ENCODE peak calls at places on chromosomes 2 and 18, in ten cellular contexts. One of them, this sample, is unnamed.

GRCh38 chr18:48641981-48642380 is 103.2 kb downstream of the CTIF start:
- DNase-seq in OCI-LY7: no peak
- DNase-seq in M059J: no peak
- DNase-seq in retina: no peak
- DNase-seq in HuH-7.5: no peak
- DNase-seq in Daoy: no peak
- DNase-seq in substantia nigra: no peak
- DNase-seq in left ventricle myocardium inferior: no peak
- DNase-seq in SW480: no peak
- DNase-seq in osteocyte: no peak
- DNase-seq in this sample: no peak

GRCh38 chr2:150097891-150098595 is 389.4 kb downstream of the RND3 start:
- DNase-seq in OCI-LY7: no peak
- DNase-seq in M059J: peak
- DNase-seq in retina: no peak
- DNase-seq in HuH-7.5: no peak
- DNase-seq in Daoy: peak
- DNase-seq in substantia nigra: no peak
- DNase-seq in left ventricle myocardium inferior: no peak
- DNase-seq in SW480: no peak
- DNase-seq in osteocyte: no peak
- DNase-seq in this sample: no peak

GRCh38 chr2:55026202-55026601 is 24.0 kb downstream of the RTN4 start:
- DNase-seq in OCI-LY7: peak
- DNase-seq in M059J: peak
- DNase-seq in retina: no peak
- DNase-seq in HuH-7.5: no peak
- DNase-seq in Daoy: no peak
- DNase-seq in substantia nigra: no peak
- DNase-seq in left ventricle myocardium inferior: no peak
- DNase-seq in SW480: no peak
- DNase-seq in osteocyte: no peak
- DNase-seq in this sample: no peak

GRCh38 chr2:38268691-38269309 is 108.3 kb downstream of the ATL2 start:
- DNase-seq in OCI-LY7: no peak
- DNase-seq in M059J: peak
- DNase-seq in retina: no peak
- DNase-seq in HuH-7.5: no peak
- DNase-seq in Daoy: peak
- DNase-seq in substantia nigra: no peak
- DNase-seq in left ventricle myocardium inferior: no peak
- DNase-seq in SW480: no peak
- DNase-seq in osteocyte: no peak
- DNase-seq in this sample: no peak

GRCh38 chr2:127034056-127034455 is 72.9 kb downstream of the BIN1 start:
- DNase-seq in OCI-LY7: no peak
- DNase-seq in M059J: no peak
- DNase-seq in retina: no peak
- DNase-seq in HuH-7.5: no peak
- DNase-seq in Daoy: no peak
- DNase-seq in substantia nigra: no peak
- DNase-seq in left ventricle myocardium inferior: no peak
- DNase-seq in SW480: no peak
- DNase-seq in osteocyte: peak
- DNase-seq in this sample: no peak

GRCh38 chr2:109663721-109664120 is 49.6 kb downstream of the SOWAHC start:
- DNase-seq in OCI-LY7: no peak
- DNase-seq in M059J: peak
- DNase-seq in retina: no peak
- DNase-seq in HuH-7.5: no peak
- DNase-seq in Daoy: peak
- DNase-seq in substantia nigra: peak
- DNase-seq in left ventricle myocardium inferior: peak
- DNase-seq in SW480: no peak
- DNase-seq in osteocyte: no peak
- DNase-seq in this sample: no peak

GRCh38 chr2:70046534-70046933 is 40.7 kb upstream of the PCBP1 start:
- DNase-seq in OCI-LY7: peak
- DNase-seq in M059J: no peak
- DNase-seq in retina: no peak
- DNase-seq in HuH-7.5: no peak
- DNase-seq in Daoy: no peak
- DNase-seq in substantia nigra: no peak
- DNase-seq in left ventricle myocardium inferior: no peak
- DNase-seq in SW480: no peak
- DNase-seq in osteocyte: no peak
- DNase-seq in this sample: no peak

GRCh38 chr2:152513681-152514080 is 178.7 kb downstream of the FMNL2 start:
- DNase-seq in OCI-LY7: no peak
- DNase-seq in M059J: peak
- DNase-seq in retina: no peak
- DNase-seq in HuH-7.5: no peak
- DNase-seq in Daoy: peak
- DNase-seq in substantia nigra: no peak
- DNase-seq in left ventricle myocardium inferior: no peak
- DNase-seq in SW480: no peak
- DNase-seq in osteocyte: no peak
- DNase-seq in this sample: no peak

GRCh38 chr2:61356261-61356957 is 114.5 kb downstream of the USP34 start:
- DNase-seq in OCI-LY7: no peak
- DNase-seq in M059J: no peak
- DNase-seq in retina: no peak
- DNase-seq in HuH-7.5: no peak
- DNase-seq in Daoy: no peak
- DNase-seq in substantia nigra: no peak
- DNase-seq in left ventricle myocardium inferior: no peak
- DNase-seq in SW480: no peak
- DNase-seq in osteocyte: no peak
- DNase-seq in this sample: no peak

GRCh38 chr2:65630643-65631042 is 198.2 kb upstream of the SPRED2 start:
- DNase-seq in OCI-LY7: no peak
- DNase-seq in M059J: peak
- DNase-seq in retina: no peak
- DNase-seq in HuH-7.5: no peak
- DNase-seq in Daoy: no peak
- DNase-seq in substantia nigra: no peak
- DNase-seq in left ventricle myocardium inferior: no peak
- DNase-seq in SW480: no peak
- DNase-seq in osteocyte: no peak
- DNase-seq in this sample: no peak

GRCh38 chr18:11830585-11830984 is 20.6 kb upstream of the CHMP1B start:
- DNase-seq in OCI-LY7: no peak
- DNase-seq in M059J: no peak
- DNase-seq in retina: no peak
- DNase-seq in HuH-7.5: no peak
- DNase-seq in Daoy: no peak
- DNase-seq in substantia nigra: no peak
- DNase-seq in left ventricle myocardium inferior: no peak
- DNase-seq in SW480: no peak
- DNase-seq in osteocyte: no peak
- DNase-seq in this sample: no peak

GRCh38 chr2:5125017-5125730 is 567.0 kb upstream of the SOX11 start:
- DNase-seq in OCI-LY7: no peak
- DNase-seq in M059J: no peak
- DNase-seq in retina: no peak
- DNase-seq in HuH-7.5: no peak
- DNase-seq in Daoy: no peak
- DNase-seq in substantia nigra: no peak
- DNase-seq in left ventricle myocardium inferior: no peak
- DNase-seq in SW480: no peak
- DNase-seq in osteocyte: no peak
- DNase-seq in this sample: no peak

GRCh38 chr2:3605013-3605961 is 10.4 kb downstream of the COLEC11 start:
- DNase-seq in OCI-LY7: peak
- DNase-seq in M059J: peak
- DNase-seq in retina: no peak
- DNase-seq in HuH-7.5: peak
- DNase-seq in Daoy: peak
- DNase-seq in substantia nigra: peak
- DNase-seq in left ventricle myocardium inferior: no peak
- DNase-seq in SW480: peak
- DNase-seq in osteocyte: peak
- DNase-seq in this sample: no peak

GRCh38 chr2:236156860-236157194 is 11.4 kb downstream of the GBX2 start:
- DNase-seq in OCI-LY7: no peak
- DNase-seq in M059J: no peak
- DNase-seq in retina: no peak
- DNase-seq in HuH-7.5: no peak
- DNase-seq in Daoy: no peak
- DNase-seq in substantia nigra: no peak
- DNase-seq in left ventricle myocardium inferior: no peak
- DNase-seq in SW480: no peak
- DNase-seq in osteocyte: no peak
- DNase-seq in this sample: no peak

GRCh38 chr2:24402242-24403092 is 42.1 kb upstream of the ITSN2 start:
- DNase-seq in OCI-LY7: no peak
- DNase-seq in M059J: no peak
- DNase-seq in retina: peak
- DNase-seq in HuH-7.5: no peak
- DNase-seq in Daoy: no peak
- DNase-seq in substantia nigra: no peak
- DNase-seq in left ventricle myocardium inferior: no peak
- DNase-seq in SW480: no peak
- DNase-seq in osteocyte: no peak
- DNase-seq in this sample: no peak

GRCh38 chr18:56315363-56315762 is 323.0 kb downstream of the TXNL1 start:
- DNase-seq in OCI-LY7: no peak
- DNase-seq in M059J: peak
- DNase-seq in retina: no peak
- DNase-seq in HuH-7.5: no peak
- DNase-seq in Daoy: no peak
- DNase-seq in substantia nigra: no peak
- DNase-seq in left ventricle myocardium inferior: no peak
- DNase-seq in SW480: no peak
- DNase-seq in osteocyte: no peak
- DNase-seq in this sample: no peak

GRCh38 chr2:190838492-190838910 is 42.1 kb upstream of the GLS start:
- DNase-seq in OCI-LY7: no peak
- DNase-seq in M059J: peak
- DNase-seq in retina: no peak
- DNase-seq in HuH-7.5: no peak
- DNase-seq in Daoy: peak
- DNase-seq in substantia nigra: no peak
- DNase-seq in left ventricle myocardium inferior: no peak
- DNase-seq in SW480: no peak
- DNase-seq in osteocyte: no peak
- DNase-seq in this sample: no peak

GRCh38 chr18:79383388-79384056 is 12.2 kb upstream of the NFATC1 start:
- DNase-seq in OCI-LY7: no peak
- DNase-seq in M059J: no peak
- DNase-seq in retina: no peak
- DNase-seq in HuH-7.5: no peak
- DNase-seq in Daoy: no peak
- DNase-seq in substantia nigra: no peak
- DNase-seq in left ventricle myocardium inferior: no peak
- DNase-seq in SW480: no peak
- DNase-seq in osteocyte: peak
- DNase-seq in this sample: no peak

GRCh38 chr2:234680688-234681050 is 183.8 kb upstream of the ARL4C start:
- DNase-seq in OCI-LY7: no peak
- DNase-seq in M059J: no peak
- DNase-seq in retina: no peak
- DNase-seq in HuH-7.5: no peak
- DNase-seq in Daoy: no peak
- DNase-seq in substantia nigra: no peak
- DNase-seq in left ventricle myocardium inferior: no peak
- DNase-seq in SW480: no peak
- DNase-seq in osteocyte: peak
- DNase-seq in this sample: no peak

GRCh38 chr2:102826904-102827303 is 65.1 kb downstream of the TMEM182 start:
- DNase-seq in OCI-LY7: no peak
- DNase-seq in M059J: peak
- DNase-seq in retina: peak
- DNase-seq in HuH-7.5: no peak
- DNase-seq in Daoy: peak
- DNase-seq in substantia nigra: no peak
- DNase-seq in left ventricle myocardium inferior: peak
- DNase-seq in SW480: peak
- DNase-seq in osteocyte: no peak
- DNase-seq in this sample: no peak

GRCh38 chr2:190181066-190181681 is 118.6 kb upstream of the MSTN start:
- DNase-seq in OCI-LY7: no peak
- DNase-seq in M059J: no peak
- DNase-seq in retina: no peak
- DNase-seq in HuH-7.5: no peak
- DNase-seq in Daoy: peak
- DNase-seq in substantia nigra: no peak
- DNase-seq in left ventricle myocardium inferior: no peak
- DNase-seq in SW480: peak
- DNase-seq in osteocyte: no peak
- DNase-seq in this sample: no peak

GRCh38 chr2:133862400-133862977 is 294.2 kb upstream of the NCKAP5 start:
- DNase-seq in OCI-LY7: no peak
- DNase-seq in M059J: peak
- DNase-seq in retina: no peak
- DNase-seq in HuH-7.5: no peak
- DNase-seq in Daoy: peak
- DNase-seq in substantia nigra: no peak
- DNase-seq in left ventricle myocardium inferior: no peak
- DNase-seq in SW480: no peak
- DNase-seq in osteocyte: peak
- DNase-seq in this sample: no peak

GRCh38 chr2:163665817-163666216 is 70.0 kb downstream of the FIGN start:
- DNase-seq in OCI-LY7: no peak
- DNase-seq in M059J: peak
- DNase-seq in retina: no peak
- DNase-seq in HuH-7.5: no peak
- DNase-seq in Daoy: peak
- DNase-seq in substantia nigra: no peak
- DNase-seq in left ventricle myocardium inferior: no peak
- DNase-seq in SW480: no peak
- DNase-seq in osteocyte: no peak
- DNase-seq in this sample: no peak

GRCh38 chr2:190791347-190791982 is 89.2 kb upstream of the GLS start:
- DNase-seq in OCI-LY7: no peak
- DNase-seq in M059J: peak
- DNase-seq in retina: no peak
- DNase-seq in HuH-7.5: no peak
- DNase-seq in Daoy: peak
- DNase-seq in substantia nigra: no peak
- DNase-seq in left ventricle myocardium inferior: peak
- DNase-seq in SW480: peak
- DNase-seq in osteocyte: no peak
- DNase-seq in this sample: no peak

This sample was measured in neural crest cell.